ENCODE peak calls at places on chromosomes 7 and 10, in seven cellular contexts. J is mesendoderm, Y is IMR-90, Q is H1, F is neuronal stem cell, V is H9, S is trophoblast cell. K is an unnamed sample.

GRCh38 chr7:125316451-125316850 is 386.8 kb upstream of the POT1 start:
- DNase-seq in Y (no peak), J (peak; percentile 98), V (peak; percentile 91), Q (peak; percentile 49), F (peak; percentile 35), S (peak; percentile 3), K (peak; percentile 37)

GRCh38 chr7:155919400-155920067 is 107.3 kb upstream of the SHH start:
- DNase-seq in V (no peak), Q (no peak), Y (no peak), F (no peak), J (no peak), S (no peak), K (no peak)

GRCh38 chr10:63210611-63211196 is 77.6 kb downstream of the NRBF2 start:
- DNase-seq in J (no peak), Y (peak; percentile 54), Q (no peak), F (no peak), V (no peak), S (no peak), K (no peak)

GRCh38 chr7:89593125-89593524 is 561.1 kb upstream of the STEAP1 start:
- DNase-seq in Q (no peak), S (no peak), Y (no peak), J (no peak), F (no peak), V (no peak), K (no peak)

GRCh38 chr7:102944241-102944640 is 31.4 kb downstream of the LRRC17 start:
- DNase-seq in J (no peak), V (no peak), S (peak; percentile 73), Y (no peak), F (no peak), Q (no peak), K (no peak)

GRCh38 chr10:132169766-132170560 is 16.8 kb upstream of the DPYSL4 start:
- DNase-seq in F (no peak), V (no peak), J (no peak), Q (no peak), Y (no peak), S (no peak), K (no peak)

GRCh38 chr7:135253851-135254815 is 20.5 kb downstream of the STRA8 start:
- DNase-seq in Y (peak; percentile 76), Q (no peak), J (peak; percentile 48), F (no peak), V (no peak), S (peak; percentile 45), K (peak; percentile 72)

GRCh38 chr10:27481486-27481885 is 22.6 kb upstream of the RAB18 start:
- DNase-seq in V (no peak), Y (no peak), Q (no peak), S (no peak), J (no peak), F (no peak), K (no peak)

GRCh38 chr7:120924837-120925236 is 25.7 kb upstream of the ING3 start:
- DNase-seq in V (no peak), S (peak; percentile 84), F (no peak), J (no peak), Q (no peak), Y (peak; percentile 48), K (no peak)

GRCh38 chr7:29349362-29349761 is 154.8 kb downstream of the CHN2 start:
- DNase-seq in J (no peak), Q (no peak), F (no peak), V (no peak), S (peak; percentile 18), Y (no peak), K (no peak)

GRCh38 chr10:71068811-71069411 is 143.5 kb upstream of the UNC5B start:
- DNase-seq in Q (no peak), Y (peak; percentile 2), J (peak; percentile 13), S (no peak), F (no peak), V (no peak), K (peak; percentile 5)

GRCh38 chr7:47670738-47671137 is 88.8 kb upstream of the TNS3 start:
- DNase-seq in F (no peak), J (no peak), Q (no peak), Y (no peak), V (no peak), S (no peak), K (no peak)

GRCh38 chr10:123149162-123149567 is 1.2 kb downstream of the HMX2 start:
- DNase-seq in F (peak; percentile 9), S (no peak), Q (no peak), J (peak; percentile 31), V (no peak), Y (no peak), K (no peak)

GRCh38 chr7:1814089-1814811 is 144.2 kb downstream of the ELFN1 start:
- DNase-seq in S (no peak), V (no peak), J (no peak), Q (no peak), Y (no peak), F (no peak), K (no peak)

GRCh38 chr7:27194641-27195379 is 5.1 kb downstream of the HOXA13 start:
- DNase-seq in Q (peak; percentile 38), V (peak; percentile 25), J (no peak), S (no peak), F (no peak), Y (no peak), K (no peak)

GRCh38 chr10:69228151-69228550 is 8.0 kb downstream of the HKDC1 start:
- DNase-seq in Y (no peak), V (no peak), S (no peak), Q (no peak), F (no peak), J (no peak), K (no peak)

GRCh38 chr7:108382932-108383331 is 73.3 kb downstream of the NRCAM start:
- DNase-seq in S (no peak), J (no peak), Y (no peak), V (no peak), Q (no peak), F (no peak), K (no peak)

GRCh38 chr7:130453051-130453450 is 12.2 kb upstream of the CEP41 start:
- DNase-seq in S (no peak), F (no peak), V (no peak), Y (no peak), Q (no peak), J (no peak), K (no peak)

GRCh38 chr10:120593693-120594092 is 136.7 kb downstream of the PLPP4 start:
- DNase-seq in S (no peak), J (no peak), V (peak; percentile 11), F (no peak), Y (no peak), Q (no peak), K (no peak)

GRCh38 chr10:110399163-110400094 is 94.7 kb upstream of the SMNDC1 start:
- DNase-seq in S (peak; percentile 99), Y (peak; percentile 99), Q (no peak), J (no peak), F (no peak), V (no peak), K (peak; percentile 91)

DNA sequence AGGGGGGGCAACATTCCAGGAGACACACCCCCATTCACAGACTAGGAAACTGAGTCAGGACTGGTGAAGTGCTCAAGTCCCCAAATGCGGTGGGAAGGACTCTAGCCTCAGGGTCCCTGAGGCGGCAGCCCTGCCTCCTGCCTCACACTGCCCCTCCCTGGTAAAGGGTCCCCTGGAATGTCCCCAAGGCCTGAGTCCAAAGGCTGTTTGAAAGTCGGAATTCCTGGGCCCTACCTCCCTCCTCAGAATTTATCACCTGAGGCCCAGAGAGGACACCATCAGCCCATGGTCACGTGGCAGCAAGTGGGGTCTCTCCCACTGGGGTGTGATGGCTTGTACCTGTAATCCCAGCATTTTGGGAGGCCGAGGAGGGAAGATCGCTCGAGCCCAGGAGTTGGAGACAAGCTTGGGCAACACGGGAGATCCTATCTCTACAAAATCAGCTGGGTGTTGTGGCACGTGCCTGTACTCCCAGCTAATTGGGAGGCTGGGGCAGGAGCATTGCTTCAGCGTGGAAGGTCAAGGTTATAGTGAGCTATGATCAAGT is 110.3 kb upstream of the TNRC18 start:
- DNase-seq in Q (no peak), S (peak; percentile 40), Y (no peak), J (no peak), V (no peak), F (no peak), K (no peak)
- H2BK120ac ChIP-seq in Q (no peak overlapping the region), S (no peak overlapping the region), Y (no peak overlapping the region), J (no peak overlapping the region), V (no peak overlapping the region), F (no peak overlapping the region), K (no peak overlapping the region)

DNA sequence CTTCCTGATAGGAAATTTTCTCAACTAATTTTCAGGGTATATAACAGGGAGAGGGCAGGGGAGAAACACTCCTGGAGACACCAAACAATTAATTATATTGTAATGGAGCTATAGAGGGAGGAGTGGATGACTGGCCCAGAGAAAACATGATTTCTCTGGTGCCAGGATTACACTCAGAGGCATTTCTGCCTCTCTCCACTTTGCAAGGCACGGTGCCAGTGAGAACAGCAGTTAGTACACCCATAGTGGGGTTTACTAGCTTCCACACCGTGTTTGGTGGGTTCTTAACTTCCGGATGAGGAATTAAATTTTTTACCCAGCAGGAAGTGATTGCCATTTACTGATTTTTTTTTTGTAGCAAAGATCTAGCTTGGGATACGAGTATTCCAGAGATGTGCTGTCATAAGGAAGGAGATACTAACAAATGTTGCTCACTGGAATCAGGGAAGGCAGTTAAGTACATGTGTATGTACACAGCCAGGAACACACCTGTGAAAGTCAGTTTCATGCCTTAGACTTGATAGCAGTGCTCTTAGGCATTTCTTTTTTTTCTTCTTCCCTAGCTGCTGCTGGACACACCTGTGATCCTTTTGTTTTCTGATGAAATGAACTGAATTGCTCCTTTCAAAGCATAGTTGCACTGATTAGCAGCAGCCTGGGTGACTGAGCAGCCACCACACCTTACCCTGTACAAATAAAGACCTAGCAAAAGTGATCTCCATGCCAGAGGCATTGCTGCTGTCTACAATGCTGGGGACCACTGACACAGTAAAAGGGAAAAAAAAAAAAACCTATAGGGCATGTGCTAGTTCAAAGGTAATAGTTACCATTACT is 58.1 kb downstream of the POLL start:
- DNase-seq in S (no peak), Y (no peak), F (no peak), V (no peak), Q (no peak), J (no peak), K (no peak)
- H2BK120ac ChIP-seq in S (no peak overlapping the region), Y (no peak overlapping the region), F (no peak overlapping the region), V (no peak overlapping the region), Q (no peak overlapping the region), J (no peak overlapping the region), K (no peak overlapping the region)

GRCh38 chr10:126004752-126005151 is 108.4 kb downstream of the FANK1 start:
- DNase-seq in J (no peak), Q (no peak), Y (no peak), F (no peak), V (no peak), S (peak; percentile 58), K (no peak)

GRCh38 chr10:126009590-126009989 is 113.2 kb downstream of the FANK1 start:
- DNase-seq in Y (no peak), Q (no peak), F (no peak), S (no peak), V (no peak), J (no peak), K (no peak)

GRCh38 chr10:126011995-126012394 is 115.6 kb downstream of the FANK1 start:
- DNase-seq in V (no peak), S (no peak), Y (no peak), F (no peak), J (no peak), Q (no peak), K (no peak)

GRCh38 chr10:126006264-126006663 is 109.9 kb downstream of the FANK1 start:
- DNase-seq in F (no peak), V (no peak), Q (no peak), Y (no peak), S (no peak), J (no peak), K (no peak)

GRCh38 chr10:126006906-126007305 is 110.5 kb downstream of the FANK1 start:
- DNase-seq in S (no peak), V (no peak), F (no peak), J (no peak), Q (no peak), Y (no peak), K (no peak)
- H2BK120ac ChIP-seq in S (no peak overlapping the region), V (no peak overlapping the region), F (no peak overlapping the region), J (no peak overlapping the region), Q (no peak overlapping the region), Y (no peak overlapping the region), K (no peak overlapping the region)

GRCh38 chr7:132520591-132520990 is 55.7 kb downstream of the PLXNA4 start:
- DNase-seq in Q (no peak), V (no peak), J (no peak), Y (no peak), F (no peak), S (no peak), K (no peak)
- H2BK120ac ChIP-seq in Q (no peak overlapping the region), V (no peak overlapping the region), J (no peak overlapping the region), Y (no peak overlapping the region), F (no peak overlapping the region), S (no peak overlapping the region), K (no peak overlapping the region)

K was measured in mesenchymal stem cell.